ENCODE peak calls at places on chromosome 22, in six cellular contexts. U is fibroblast of villous mesenchyme, K is hepatocyte, W is cardiac fibroblast, A is GM06990, F is RWPE1. X is an unnamed sample.

GRCh38 chr22:25223269-25223850 is 3.9 kb downstream of the CRYBB2 start:
- DNase-seq in K (no peak), W (no peak), U (no peak), F (no peak), A (no peak), X (no peak)

GRCh38 chr22:46890819-46891218 is 128.4 kb downstream of the TBC1D22A start:
- DNase-seq in A (no peak), K (no peak), U (no peak), F (no peak), W (no peak), X (no peak)

GRCh38 chr22:37273126-37273845 is 9.0 kb upstream of the CYTH4 start:
- DNase-seq in K (no peak), F (no peak), U (peak; percentile 70), W (peak; percentile 72), A (no peak), X (no peak)

GRCh38 chr22:45975266-45976161 is 1.4 kb downstream of the WNT7B start:
- DNase-seq in A (no peak), W (no peak), F (peak; percentile 25), U (no peak), K (peak; percentile 67), X (no peak)

GRCh38 chr22:23862103-23862502 is 4.4 kb downstream of the SLC2A11 start:
- DNase-seq in U (peak; percentile 55), F (no peak), A (no peak), W (peak; percentile 66), K (peak; percentile 50), X (peak; percentile 73)

GRCh38 chr22:29055192-29055830 is 6.3 kb downstream of the C22orf31 start:
- DNase-seq in F (no peak), W (no peak), K (no peak), U (no peak), A (no peak), X (no peak)

GRCh38 chr22:50531546-50532352 is 1.9 kb upstream of the TYMP start:
- DNase-seq in A (peak; percentile 92), K (peak; percentile 77), F (no peak), U (peak; percentile 82), W (peak; percentile 63), X (peak; percentile 77)

GRCh38 chr22:41917906-41918791 is 3.3 kb upstream of the SHISA8 start:
- DNase-seq in F (peak; percentile 36), W (peak; percentile 76), U (peak; percentile 33), A (peak; percentile 67), K (no peak), X (no peak)

GRCh38 chr22:47038206-47038835 is 275.9 kb downstream of the TBC1D22A start:
- DNase-seq in W (no peak), K (no peak), U (no peak), A (no peak), F (no peak), X (no peak)

GRCh38 chr22:49536571-49537131 is 291.0 kb downstream of the BRD1 start:
- DNase-seq in A (no peak), W (no peak), F (no peak), K (no peak), U (no peak), X (no peak)

GRCh38 chr22:47040486-47041145 is 278.2 kb downstream of the TBC1D22A start:
- DNase-seq in K (no peak), F (no peak), U (no peak), A (no peak), W (no peak), X (no peak)

GRCh38 chr22:24482586-24482985 is 12.5 kb upstream of the UPB1 start:
- DNase-seq in A (no peak), F (peak; percentile 60), W (peak; percentile 81), K (no peak), U (peak; percentile 80), X (no peak)

GRCh38 chr22:27597703-27598444 is 203.7 kb downstream of the MN1 start:
- DNase-seq in A (no peak), F (peak; percentile 55), U (peak; percentile 16), K (no peak), W (peak; percentile 45), X (no peak)

GRCh38 chr22:44337658-44338004 is 24.9 kb upstream of the SHISAL1 start:
- DNase-seq in A (no peak), U (peak; percentile 73), W (peak; percentile 70), K (peak; percentile 80), F (peak; percentile 46), X (no peak)

GRCh38 chr22:42856179-42856864 is 751 bp downstream of the ARFGAP3 start:
- DNase-seq in K (peak; percentile 76), W (peak; percentile 36), A (peak; percentile 57), F (peak; percentile 13), U (peak; percentile 62), X (peak; percentile 49)

GRCh38 chr22:19494001-19494560 is 14.4 kb downstream of the CDC45 start:
- DNase-seq in W (no peak), K (no peak), U (no peak), A (no peak), F (no peak), X (no peak)

GRCh38 chr22:19490628-19491230 is 11.0 kb downstream of the CDC45 start:
- DNase-seq in W (no peak), U (no peak), F (no peak), K (no peak), A (no peak), X (no peak)

GRCh38 chr22:19495562-19496323 is 16.0 kb downstream of the CDC45 start:
- DNase-seq in W (peak; percentile 56), U (peak; percentile 44), F (no peak), A (no peak), K (no peak), X (no peak)

GRCh38 chr22:19494676-19495173 is 15.0 kb downstream of the CDC45 start:
- DNase-seq in A (no peak), F (no peak), U (no peak), W (no peak), K (no peak), X (no peak)

GRCh38 chr22:19492504-19493174 is 12.9 kb downstream of the CDC45 start:
- DNase-seq in W (no peak), F (no peak), U (no peak), K (no peak), A (no peak), X (no peak)
- TF ChIP-seq CTCF in W (no peak), F (no peak), U (no peak), K (no peak), A (no peak), X (no peak)

DNA sequence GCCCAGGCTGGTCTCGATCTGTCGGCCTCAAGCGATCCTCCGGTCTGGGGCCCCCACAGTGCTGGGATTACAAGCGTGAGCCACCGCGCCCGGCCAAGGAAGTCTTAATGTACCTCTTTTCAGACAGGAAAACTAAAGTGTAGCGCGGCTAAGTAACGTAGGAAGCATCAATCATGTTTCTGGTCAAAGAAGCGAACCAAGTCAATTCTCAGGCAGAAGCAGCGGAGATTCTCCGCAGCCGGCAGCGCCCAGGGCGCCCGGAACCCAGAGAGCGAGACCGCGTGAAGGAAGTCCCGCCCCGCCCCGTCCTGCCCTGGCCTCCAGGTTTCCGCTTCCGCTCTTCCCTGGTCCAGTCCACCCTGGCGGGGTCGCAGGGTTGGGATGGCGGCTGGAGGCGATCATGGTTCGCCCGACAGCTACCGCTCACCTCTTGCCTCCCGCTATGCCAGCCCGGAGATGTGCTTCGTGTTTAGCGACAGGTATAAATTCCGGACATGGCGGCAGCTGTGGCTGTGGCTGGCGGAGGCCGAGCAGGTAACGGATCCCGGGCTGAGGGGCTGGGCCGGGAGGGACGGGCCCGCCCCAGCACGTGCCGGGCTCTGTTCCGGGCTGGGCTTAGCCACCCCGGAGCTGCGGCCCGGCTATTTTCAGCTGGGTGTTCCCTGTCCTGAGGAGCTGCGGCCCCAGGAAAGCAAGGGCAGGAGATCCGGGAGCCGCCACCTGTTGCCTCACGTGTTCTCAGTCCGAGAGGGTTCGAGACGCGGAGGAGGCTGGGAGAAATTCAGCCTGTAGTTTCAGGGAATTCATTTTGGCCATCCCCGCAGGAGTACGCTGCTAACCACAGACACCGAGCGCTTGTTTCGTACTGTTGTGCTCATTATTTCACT is at the start of gene ADSL:
- DNase-seq in K (peak; percentile 94), W (peak; percentile 84), U (peak; percentile 84), F (peak; percentile 84), A (peak; percentile 92), X (peak; percentile 93)
- TF ChIP-seq CTCF in K (no peak), W (no peak), U (peak; percentile 10), F (no peak), A (no peak), X (no peak)

DNA sequence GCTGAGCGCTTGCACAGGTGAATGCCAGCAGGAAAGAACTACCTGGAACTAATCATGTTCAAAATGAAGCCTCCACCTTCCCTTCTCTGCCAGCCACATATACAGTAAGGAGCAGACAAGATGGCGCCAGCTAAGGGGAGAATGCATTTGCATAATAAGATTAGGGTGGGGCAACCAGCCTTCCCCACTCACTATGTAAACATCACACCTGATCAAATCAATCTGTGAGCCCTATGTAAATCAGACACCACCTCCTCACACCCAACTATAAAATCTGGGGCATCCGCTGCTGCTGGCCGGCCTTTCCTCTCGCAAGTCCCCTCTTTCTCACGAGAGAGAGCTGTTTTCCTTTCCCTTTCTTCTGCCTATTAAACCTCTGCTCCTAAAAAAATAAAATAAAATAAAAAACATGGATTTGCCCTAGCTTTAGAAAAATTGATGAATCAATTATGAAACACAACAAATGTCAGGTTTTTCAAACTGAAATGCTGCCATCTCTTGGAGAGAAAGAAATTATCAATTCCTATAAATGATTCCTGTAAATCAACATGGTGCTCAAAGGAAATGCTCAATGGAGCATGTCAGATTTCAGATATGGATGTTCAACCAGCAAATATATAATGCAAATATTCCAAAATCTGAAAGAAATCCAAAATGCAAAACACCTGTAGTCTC is 108.9 kb downstream of the SGSM3 start:
- DNase-seq in U (no peak), F (no peak), A (no peak), W (no peak), K (no peak), X (no peak)
- TF ChIP-seq CTCF in U (no peak), F (no peak), A (no peak), W (no peak), K (no peak), X (no peak)

DNA sequence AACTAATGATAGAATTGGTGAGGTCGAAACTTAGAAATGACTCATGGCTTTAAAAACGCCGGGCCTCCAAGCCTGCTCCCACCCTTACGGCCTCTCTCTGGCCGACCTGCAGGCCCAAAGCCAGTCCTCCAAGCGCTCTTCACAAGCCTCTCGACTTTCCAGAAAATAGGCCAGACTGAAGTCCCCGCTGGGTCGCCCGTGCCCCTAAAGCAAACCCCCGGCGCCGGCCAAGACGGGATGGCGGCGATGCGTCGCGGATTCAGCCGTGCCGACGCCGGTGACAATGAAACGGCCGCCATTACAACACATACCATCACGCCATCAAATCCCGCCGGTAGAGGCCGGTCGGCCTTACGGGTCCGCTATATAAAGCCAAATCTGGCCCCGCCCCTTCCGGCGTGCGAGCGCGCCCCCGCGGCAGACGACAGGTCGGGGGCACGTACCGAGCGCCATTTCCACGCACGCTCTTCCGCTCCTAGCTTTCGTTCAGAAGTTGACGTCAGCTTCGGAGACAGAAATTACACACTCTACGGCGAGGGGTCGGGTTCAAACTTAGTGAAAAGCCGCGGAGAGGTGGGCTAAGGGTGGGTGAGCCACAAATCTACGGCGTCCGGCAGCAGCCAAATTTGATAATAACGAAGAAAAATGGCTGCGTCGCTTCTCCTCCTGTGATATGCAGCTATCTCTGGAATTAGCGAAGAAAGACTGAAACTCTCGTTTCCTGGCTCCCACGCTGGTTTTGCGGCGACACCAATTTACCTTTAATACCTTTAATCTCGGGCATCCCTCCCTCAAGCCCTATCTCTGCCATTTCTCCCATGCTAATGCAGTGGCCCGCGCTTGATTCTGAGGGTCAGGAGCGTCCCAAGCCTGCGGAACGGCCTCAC is at the start of gene RPL3:
- DNase-seq in A (peak; percentile 98), F (peak; percentile 81), U (peak; percentile 99), K (peak; percentile 98), W (peak; percentile 99), X (peak; percentile 98)
- TF ChIP-seq CTCF in A (no peak), F (no peak), U (peak; percentile 13), K (peak; percentile 3), W (peak; percentile 17), X (no peak)